ENCODE peak calls at places on chromosomes 6 and 20, in four cellular contexts. H, B, I and Z are unnamed samples.

GRCh38 chr6:12886961-12887775 is 170.6 kb downstream of the PHACTR1 start:
- DNase-seq in B (peak; percentile 56), I (peak; percentile 46), H (no peak), Z (no peak)

GRCh38 chr6:12516070-12516469 is 200.5 kb upstream of the PHACTR1 start:
- DNase-seq in B (no peak), H (peak; percentile 24), I (no peak), Z (no peak)

GRCh38 chr20:13228771-13229170 is 7.7 kb downstream of the ISM1 start:
- DNase-seq in I (no peak), H (no peak), B (no peak), Z (no peak)

GRCh38 chr20:20709858-20710257 is 2.6 kb downstream of the RALGAPA2 start:
- DNase-seq in B (no peak), I (no peak), H (no peak), Z (no peak)

GRCh38 chr6:122995930-122996796 is at the start of gene CLVS2:
- DNase-seq in B (peak; percentile 89), I (peak; percentile 76), H (peak; percentile 8), Z (no peak)

GRCh38 chr6:593139-593906 is 63.6 kb downstream of the HUS1B start:
- DNase-seq in I (peak; percentile 48), B (peak; percentile 82), H (peak; percentile 27), Z (peak; percentile 46)

GRCh38 chr6:43628392-43629103 is 516 bp downstream of the GTPBP2 start:
- DNase-seq in I (peak; percentile 89), H (peak; percentile 52), B (peak; percentile 89), Z (no peak)

GRCh38 chr6:33904050-33904827 is 100.4 kb upstream of the MLN start:
- DNase-seq in I (no peak), H (no peak), B (no peak), Z (no peak)

GRCh38 chr20:688809-689208 is 13.2 kb upstream of the SCRT2 start:
- DNase-seq in I (peak; percentile 87), H (no peak), B (peak; percentile 72), Z (no peak)

GRCh38 chr6:145278163-145278807 is 457.0 kb downstream of the EPM2A start:
- DNase-seq in I (no peak), B (no peak), H (no peak), Z (no peak)

GRCh38 chr6:142915129-142915697 is 29.8 kb downstream of the HIVEP2 start:
- DNase-seq in I (no peak), H (no peak), B (no peak), Z (no peak)

GRCh38 chr6:131135244-131136020 is at the start of gene AKAP7:
- DNase-seq in H (peak; percentile 83), I (peak; percentile 93), B (peak; percentile 91), Z (peak; percentile 80)

GRCh38 chr6:133741375-133741861 is 147.5 kb upstream of the TCF21 start:
- DNase-seq in H (no peak), I (no peak), B (peak; percentile 8), Z (no peak)

GRCh38 chr6:16274519-16275229 is 36.3 kb downstream of the GMPR start:
- DNase-seq in I (no peak), B (no peak), H (no peak), Z (no peak)

GRCh38 chr6:16278048-16278724 is 39.8 kb downstream of the GMPR start:
- DNase-seq in I (no peak), H (no peak), B (no peak), Z (no peak)

GRCh38 chr6:16275230-16275574 is 36.8 kb downstream of the GMPR start:
- DNase-seq in H (no peak), B (no peak), I (no peak), Z (no peak)

GRCh38 chr6:16278750-16279149 is 40.4 kb downstream of the GMPR start:
- DNase-seq in I (no peak), B (no peak), H (no peak), Z (no peak)

DNA sequence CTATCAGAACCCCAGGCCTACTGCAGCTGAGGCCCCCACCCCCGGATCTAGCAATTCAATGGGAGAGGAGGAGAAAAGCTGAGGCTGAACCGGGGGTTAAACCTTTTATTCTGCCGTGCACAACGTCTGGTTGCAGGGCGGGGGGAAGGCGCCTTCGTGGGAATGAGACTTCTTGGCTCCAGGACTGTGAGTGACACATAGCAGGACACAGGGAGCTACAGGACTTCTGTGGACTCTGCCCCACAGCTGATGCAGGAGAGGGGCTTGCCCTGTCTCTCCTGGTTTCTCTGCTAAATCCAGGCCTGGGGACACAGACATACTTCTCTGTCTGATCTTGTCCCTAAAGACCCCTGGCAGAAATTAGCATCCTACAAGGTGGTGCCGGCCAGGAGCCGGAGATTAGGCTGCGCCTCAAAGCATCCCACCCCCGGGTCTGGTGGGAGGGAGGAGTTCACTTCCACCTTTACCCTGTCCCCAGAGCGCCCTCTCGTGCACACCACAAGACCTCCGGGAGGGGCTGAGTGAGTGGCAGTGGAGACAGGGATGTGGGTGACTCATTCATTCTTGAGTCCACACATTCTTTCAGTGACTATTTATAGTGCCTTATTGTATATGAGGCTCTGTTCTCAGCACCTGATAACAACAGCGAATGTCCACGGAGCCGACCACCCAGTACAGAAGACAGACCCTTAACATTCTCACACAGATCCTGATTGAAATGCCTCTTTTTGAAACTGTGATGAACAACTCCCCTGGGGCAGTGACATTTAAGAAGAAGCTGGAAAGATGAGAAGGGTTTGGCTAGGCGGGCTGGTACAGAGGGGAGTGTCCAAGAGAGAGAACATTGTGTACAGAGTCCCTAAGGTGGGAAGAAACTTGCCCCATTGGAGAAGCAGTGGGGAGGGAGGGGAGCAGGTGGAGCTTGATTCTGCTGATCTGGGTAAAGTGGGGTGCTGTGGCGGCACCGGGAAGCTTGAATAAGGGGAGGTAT is 38.9 kb downstream of the GMPR start:
- DNase-seq in H (peak; percentile 71), B (peak; percentile 87), I (peak; percentile 92), Z (no peak)
- H3K4me3 ChIP-seq in H (no peak overlapping the region), B (no peak overlapping the region), I (no peak overlapping the region), Z (no peak overlapping the region)

GRCh38 chr20:59024111-59024530 is 4.9 kb downstream of the TUBB1 start:
- DNase-seq in B (no peak), H (no peak), I (no peak), Z (no peak)
- H3K27me3 ChIP-seq in B (no peaks in the 10 kb centered on the region), H (no peaks in the 10 kb centered on the region), I (peaks cover 24% of the 10 kb centered on the region), Z (no peaks in the 10 kb centered on the region)

DNA sequence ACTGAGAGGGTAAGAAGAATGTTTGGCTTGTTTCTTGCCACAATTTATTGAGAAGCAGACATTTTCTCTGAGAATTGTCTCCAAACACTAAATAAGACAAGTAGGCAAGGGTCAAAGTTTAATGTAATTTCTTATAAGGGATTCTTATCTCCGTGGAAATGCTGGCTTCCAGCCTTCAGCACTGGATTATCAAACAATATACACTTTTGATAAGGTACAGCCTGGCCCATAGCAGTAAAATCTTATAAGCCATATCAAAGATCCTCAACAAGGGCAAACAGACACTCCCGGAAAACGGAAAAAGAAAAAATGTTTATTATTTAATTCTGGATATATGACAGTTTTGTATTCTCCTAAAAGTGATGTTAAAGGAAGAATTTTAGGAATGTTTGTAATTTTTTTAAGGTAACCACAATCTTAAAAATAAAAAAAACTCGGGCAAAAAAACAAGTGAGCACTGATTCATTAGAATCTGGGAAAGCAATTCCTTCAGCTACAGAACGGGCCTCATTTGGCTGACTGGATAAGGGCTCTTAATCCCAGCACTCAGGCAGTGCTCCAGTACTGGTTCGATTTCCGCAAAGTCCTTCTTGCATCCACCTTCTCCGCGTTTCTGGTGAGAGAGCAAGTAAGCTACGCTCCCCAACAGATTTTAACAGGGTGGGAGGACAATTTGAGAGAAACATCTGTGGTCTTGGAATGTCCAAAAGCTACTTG is 18.4 kb upstream of the ZSCAN9 start:
- DNase-seq in B (peak; percentile 53), H (no peak), I (peak; percentile 46), Z (no peak)
- H3K4me3 ChIP-seq in B (peak overlapping the region; percentile 67), H (no peak overlapping the region), I (peak overlapping the region; percentile 45), Z (no peak overlapping the region)

GRCh38 chr6:98843274-98844243 is 9.2 kb downstream of the POU3F2 start:
- DNase-seq in I (peak; percentile 82), H (no peak), B (peak; percentile 67), Z (no peak)
- H3K27me3 ChIP-seq in I (peaks cover 96% of the 10 kb centered on the region), H (peaks cover 8% of the 10 kb centered on the region), B (peaks cover 98% of the 10 kb centered on the region), Z (no peaks in the 10 kb centered on the region)

GRCh38 chr6:135853986-135854385 is 2.5 kb downstream of the PDE7B start:
- DNase-seq in I (no peak), H (no peak), B (no peak), Z (no peak)
- H3K4me3 ChIP-seq in I (no peak overlapping the region), H (peak overlapping the region; percentile 58), B (no peak overlapping the region), Z (peak overlapping the region; percentile 57)

GRCh38 chr6:98846021-98846380 is 11.6 kb downstream of the POU3F2 start:
- DNase-seq in H (no peak), I (no peak), B (no peak), Z (no peak)

GRCh38 chr6:98848539-98849210 is 14.3 kb downstream of the POU3F2 start:
- DNase-seq in B (no peak), I (no peak), H (no peak), Z (no peak)

GRCh38 chr6:98847392-98847766 is 13.0 kb downstream of the POU3F2 start:
- DNase-seq in H (no peak), I (no peak), B (peak; percentile 67), Z (no peak)

GRCh38 chr6:98845201-98846020 is 11.0 kb downstream of the POU3F2 start:
- DNase-seq in H (peak; percentile 66), B (peak; percentile 94), I (peak; percentile 87), Z (peak; percentile 93)

DNA sequence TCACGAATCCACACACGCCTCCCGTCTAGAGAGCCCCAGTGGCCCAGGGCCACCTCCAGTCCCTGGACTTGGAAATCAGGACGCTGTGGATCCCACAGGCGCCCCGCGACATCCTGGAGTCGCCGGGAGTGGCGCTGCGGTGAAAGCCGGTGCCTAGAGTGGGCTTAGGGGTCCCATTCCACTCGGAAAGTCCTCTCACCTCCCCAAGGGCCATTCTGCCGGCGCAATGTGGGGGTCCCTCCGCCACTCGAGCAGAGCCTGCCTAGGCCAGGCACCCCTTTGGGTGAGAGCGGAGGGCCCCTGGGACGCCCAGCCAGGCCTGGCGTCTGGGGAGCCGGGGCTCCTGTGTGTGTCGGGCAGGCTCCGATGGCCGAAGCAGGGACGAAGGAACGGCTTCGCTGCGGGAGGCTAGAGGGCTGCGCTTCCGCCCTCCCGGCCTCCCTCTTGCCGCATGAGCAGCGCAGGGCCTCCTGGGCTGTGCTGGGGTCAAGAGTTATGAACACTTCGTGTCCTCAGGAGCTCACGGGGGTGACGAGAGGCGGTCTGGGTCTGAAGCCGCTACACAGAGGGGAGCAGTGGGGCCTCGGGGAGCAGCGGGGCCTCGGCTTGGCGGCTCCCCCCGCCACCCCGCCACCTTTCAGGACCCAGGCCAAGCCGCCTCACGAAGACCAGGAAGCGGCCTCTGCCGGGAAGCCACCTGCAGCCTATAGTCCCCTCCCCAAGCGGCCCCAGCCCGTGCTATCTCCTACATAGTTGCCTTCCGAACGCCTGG is 13.6 kb downstream of the POU3F2 start:
- DNase-seq in I (no peak), B (peak; percentile 76), H (no peak), Z (no peak)
- H3K27me3 ChIP-seq in I (peaks cover 66% of the 10 kb centered on the region), B (peaks cover 70% of the 10 kb centered on the region), H (no peaks in the 10 kb centered on the region), Z (peaks cover 8% of the 10 kb centered on the region)

DNA sequence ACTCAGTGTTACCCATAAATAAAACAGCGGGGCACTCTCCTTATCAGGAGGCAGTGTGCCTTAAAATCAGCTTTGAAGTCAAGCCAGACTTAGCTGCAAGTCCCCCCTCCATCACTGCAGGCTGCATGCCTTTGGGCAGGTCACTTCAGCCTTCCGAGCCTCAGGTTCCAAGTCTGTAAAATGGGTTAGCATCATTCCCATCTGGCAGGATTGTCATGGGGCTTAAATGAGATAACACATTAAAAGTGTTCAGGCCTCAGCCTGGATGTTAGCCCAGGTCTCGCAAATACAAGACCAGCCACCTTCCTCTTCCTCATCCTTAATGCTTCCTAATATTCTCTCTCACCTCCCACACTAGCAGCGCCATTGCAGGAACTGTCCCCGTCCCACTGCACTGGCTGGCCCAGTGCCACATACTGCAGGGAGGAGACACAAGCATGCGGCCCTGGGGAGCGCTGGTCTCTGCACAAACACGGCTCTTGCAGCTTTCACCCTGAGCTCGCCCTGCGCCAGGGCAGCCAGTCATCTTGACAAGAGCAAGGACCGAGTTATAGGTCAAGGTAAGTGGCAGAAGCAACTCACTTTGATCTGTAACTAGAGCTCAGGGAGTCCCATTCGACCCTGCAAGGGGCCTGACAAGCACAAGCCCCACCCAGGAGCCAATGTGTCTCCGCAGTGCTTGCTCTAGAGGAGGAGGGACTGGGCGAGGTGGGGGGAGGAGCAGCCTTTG is 564.6 kb upstream of the AGPAT4 start:
- DNase-seq in I (peak; percentile 49), B (peak; percentile 56), H (no peak), Z (no peak)
- H3K4me3 ChIP-seq in I (no peak overlapping the region), B (no peak overlapping the region), H (no peak overlapping the region), Z (no peak overlapping the region)